ENCODE peak calls at places on chromosomes 1 and 21, in five cellular contexts. T is neural progenitor cell, X is mesenteric fat pad, N is glomerular endothelial cell, K is BJ. R is an unnamed sample.

GRCh38 chr1:7380712-7381111 is 390.4 kb upstream of the VAMP3 start:
- DNase-seq in N (no peak), X (peak; percentile 62), K (no peak), T (no peak), R (no peak)

GRCh38 chr1:28855469-28855944 is 43.5 kb downstream of the OPRD1 start:
- DNase-seq in T (no peak), X (no peak), N (no peak), K (no peak), R (no peak)

GRCh38 chr1:212329104-212329503 is 43.9 kb downstream of the PPP2R5A start:
- DNase-seq in K (no peak), X (no peak), N (no peak), T (no peak), R (no peak)

GRCh38 chr1:20551945-20552727 is at the start of gene FAM43B:
- DNase-seq in K (no peak), T (peak; percentile 86), N (no peak), X (no peak), R (peak; percentile 51)

GRCh38 chr1:145872421-145872891 is 13.2 kb downstream of the ANKRD35 start:
- DNase-seq in N (no peak), K (no peak), X (no peak), T (peak; percentile 37), R (peak; percentile 57)

GRCh38 chr1:88228153-88228552 is 455.9 kb upstream of the PKN2 start:
- DNase-seq in N (no peak), X (no peak), K (no peak), T (no peak), R (no peak)

GRCh38 chr1:157040802-157041201 is 4.7 kb downstream of the ARHGEF11 start:
- DNase-seq in X (no peak), K (peak; percentile 7), T (no peak), N (no peak), R (no peak)

GRCh38 chr1:60978421-60979357 is 103.7 kb upstream of the NFIA start:
- DNase-seq in K (no peak), T (no peak), X (no peak), N (no peak), R (peak; percentile 32)

GRCh38 chr1:178220094-178220493 is 126.2 kb downstream of the RASAL2 start:
- DNase-seq in N (no peak), T (no peak), X (no peak), K (no peak), R (no peak)

GRCh38 chr1:151705739-151706463 is 10.7 kb downstream of the CELF3 start:
- DNase-seq in T (no peak), K (no peak), N (no peak), X (no peak), R (no peak)

GRCh38 chr1:163085041-163085903 is 16.1 kb downstream of the RGS4 start:
- DNase-seq in X (no peak), T (no peak), N (no peak), K (peak; percentile 46), R (no peak)

GRCh38 chr21:41665766-41666595 is 100.9 kb downstream of the RIPK4 start:
- DNase-seq in T (no peak), X (peak; percentile 77), N (no peak), K (no peak), R (no peak)

GRCh38 chr1:23613191-23614126 is 54.2 kb upstream of the ID3 start:
- DNase-seq in K (no peak), T (no peak), N (no peak), X (no peak), R (no peak)

GRCh38 chr1:20343149-20343936 is 52.7 kb downstream of the VWA5B1 start:
- DNase-seq in K (no peak), T (peak; percentile 89), X (no peak), N (no peak), R (peak; percentile 42)

GRCh38 chr1:223041481-223041880 is 101.6 kb downstream of the TLR5 start:
- DNase-seq in T (no peak), X (no peak), N (no peak), K (no peak), R (peak; percentile 91)

GRCh38 chr1:176919386-176920378 is 244.8 kb downstream of the ASTN1 start:
- DNase-seq in T (no peak), N (no peak), K (no peak), X (no peak), R (no peak)

GRCh38 chr1:212754193-212754592 is 37.4 kb downstream of the NSL1 start:
- DNase-seq in K (no peak), N (no peak), T (no peak), X (no peak), R (no peak)

GRCh38 chr1:31381394-31382287 is 8.8 kb upstream of the FABP3 start:
- DNase-seq in T (no peak), X (no peak), K (no peak), N (no peak), R (no peak)

GRCh38 chr1:151639466-151639865 is 27.6 kb downstream of the SNX27 start:
- DNase-seq in X (no peak), T (no peak), K (peak; percentile 26), N (no peak), R (no peak)

GRCh38 chr1:11774753-11775152 is 12.8 kb downstream of the C1orf167 start:
- DNase-seq in N (no peak), X (no peak), T (no peak), K (no peak), R (no peak)

GRCh38 chr1:239293350-239294111 is 92.8 kb upstream of the CHRM3 start:
- DNase-seq in T (no peak), X (no peak), K (no peak), N (no peak), R (no peak)

GRCh38 chr1:54327386-54328116 is 78.6 kb downstream of the SSBP3 start:
- DNase-seq in X (no peak), N (no peak), T (no peak), K (no peak), R (peak; percentile 57)

GRCh38 chr21:33202464-33203363 is 27.0 kb upstream of the IFNAR2 start:
- DNase-seq in K (no peak), X (no peak), N (no peak), T (no peak), R (no peak)

GRCh38 chr1:242477944-242478343 is 46.6 kb downstream of the PLD5 start:
- DNase-seq in K (no peak), T (no peak), N (no peak), X (no peak), R (no peak)

GRCh38 chr1:20063861-20064292 is 6.1 kb upstream of the PLA2G5 start:
- DNase-seq in K (peak; percentile 72), X (no peak), T (no peak), N (no peak), R (no peak)

GRCh38 chr1:91583326-91583755 is 82.7 kb downstream of the CDC7 start:
- DNase-seq in T (no peak), K (peak; percentile 89), N (no peak), X (no peak), R (no peak)

GRCh38 chr1:75472089-75472970 is 138.6 kb downstream of the SLC44A5 start:
- DNase-seq in N (no peak), X (no peak), K (no peak), T (no peak), R (no peak)